ENCODE peak calls at places on chromosomes 2 and 18, in nine cellular contexts. H is transverse colon, Q is SK-N-SH, W is fibroblast of mammary gland, P is OCI-LY7, A is thyroid gland, B is stomach, S is endothelial cell, M is foreskin fibroblast. C is an unnamed sample.

GRCh38 chr2:65357095-65357958 is 75.1 kb downstream of the SPRED2 start:
- DNase-seq in H (no peak), W (no peak), B (no peak), Q (no peak), M (no peak), A (no peak), P (peak), S (no peak), C (no peak)

GRCh38 chr2:217622205-217622621 is 380.6 kb downstream of the TNS1 start:
- DNase-seq in H (peak), M (no peak), B (no peak), Q (peak), W (peak), P (no peak), A (no peak), S (no peak), C (peak)

GRCh38 chr18:23069481-23069880 is 65.8 kb upstream of the CABLES1 start:
- DNase-seq in Q (no peak), M (no peak), B (no peak), W (no peak), H (no peak), P (no peak), S (no peak), A (no peak), C (no peak)

GRCh38 chr2:27353762-27354596 is 2.6 kb downstream of the GTF3C2 start:
- DNase-seq in M (no peak), W (peak), H (no peak), B (no peak), A (no peak), P (no peak), Q (no peak), S (no peak), C (no peak)

GRCh38 chr2:235496239-235496621 is 2.4 kb downstream of the AGAP1 start:
- DNase-seq in Q (no peak), M (peak), S (no peak), A (no peak), H (no peak), P (no peak), W (peak), B (no peak), C (no peak)

GRCh38 chr2:109238580-109238979 is 109.6 kb downstream of the SH3RF3 start:
- DNase-seq in A (peak), W (peak), Q (no peak), M (peak), B (peak), H (peak), S (peak), P (no peak), C (peak)

GRCh38 chr2:168573128-168573903 is 117.2 kb downstream of the CERS6 start:
- DNase-seq in W (peak), B (no peak), M (peak), Q (no peak), P (no peak), H (no peak), S (no peak), A (no peak), C (no peak)

GRCh38 chr2:238100821-238101771 is 956 bp downstream of the ESPNL start:
- DNase-seq in W (no peak), Q (peak), S (no peak), B (peak), A (no peak), P (no peak), H (no peak), M (no peak), C (no peak)

GRCh38 chr2:149630445-149630844 is 42.9 kb upstream of the MMADHC start:
- DNase-seq in A (no peak), P (no peak), H (no peak), M (no peak), B (no peak), Q (no peak), S (no peak), W (no peak), C (no peak)

GRCh38 chr2:127085260-127085666 is 21.7 kb downstream of the BIN1 start:
- DNase-seq in B (peak), S (no peak), A (peak), P (no peak), M (no peak), W (no peak), Q (no peak), H (peak), C (no peak)

GRCh38 chr2:182023235-182023634 is 37.6 kb downstream of the PPP1R1C start:
- DNase-seq in S (no peak), W (no peak), A (no peak), P (no peak), M (no peak), Q (no peak), H (no peak), B (no peak), C (no peak)

GRCh38 chr2:234403751-234404150 is 93.1 kb downstream of the ARL4C start:
- DNase-seq in M (no peak), A (no peak), H (no peak), W (no peak), S (no peak), P (no peak), B (no peak), Q (no peak), C (no peak)

GRCh38 chr18:6313427-6313826 is 101.3 kb downstream of the L3MBTL4 start:
- DNase-seq in Q (no peak), S (no peak), P (no peak), B (no peak), M (no peak), H (no peak), W (no peak), A (no peak), C (no peak)

DNA sequence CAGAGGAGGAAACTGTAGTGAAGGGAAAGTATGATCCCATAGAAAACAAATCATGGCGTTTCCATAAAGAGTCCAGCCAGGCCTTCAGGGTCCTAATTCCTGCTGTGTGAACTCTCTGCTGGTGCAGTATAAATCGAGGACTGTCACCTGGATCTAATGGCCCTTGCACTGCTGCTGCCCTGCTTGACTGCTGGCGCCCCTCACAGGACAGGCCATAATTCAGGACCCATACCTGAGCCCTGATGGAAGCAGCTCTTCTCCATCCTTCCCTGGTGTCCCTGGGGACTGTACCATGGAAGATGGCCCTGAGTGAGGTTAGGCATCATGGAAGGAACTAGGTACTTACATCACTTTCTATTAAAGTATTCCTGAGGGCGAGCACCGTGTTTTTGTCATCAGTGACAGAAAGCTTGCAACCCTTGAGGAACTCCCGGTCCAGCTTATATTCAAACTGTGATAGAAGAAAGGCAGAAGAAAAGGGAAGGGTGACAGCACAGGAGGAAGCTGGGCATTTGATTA is 116.9 kb downstream of the RIF1 start:
- DNase-seq in Q (no peak), B (no peak), P (no peak), A (no peak), S (no peak), H (no peak), W (no peak), M (no peak), C (no peak)
- TF ChIP-seq CTCF in Q (no peak), B (no peak), P (no peak), A (no peak), S (no peak), H (no peak), W (no peak), M (no peak), C (no peak)

GRCh38 chr2:151302286-151302878 is 12.9 kb upstream of the NMI start:
- DNase-seq in A (no peak), H (no peak), W (no peak), P (no peak), Q (no peak), M (no peak), B (no peak), S (no peak), C (no peak)
- TF ChIP-seq CTCF in A (no peak), H (no peak), W (no peak), P (no peak), Q (no peak), M (no peak), B (no peak), S (no peak), C (no peak)

GRCh38 chr2:191299009-191299408 is 53.8 kb downstream of the MYO1B start:
- DNase-seq in P (no peak), H (no peak), S (no peak), M (no peak), W (no peak), Q (no peak), A (no peak), B (no peak), C (no peak)
- TF ChIP-seq CTCF in P (no peak), H (no peak), S (no peak), M (peak), W (peak), Q (peak), A (no peak), B (peak), C (peak)

DNA sequence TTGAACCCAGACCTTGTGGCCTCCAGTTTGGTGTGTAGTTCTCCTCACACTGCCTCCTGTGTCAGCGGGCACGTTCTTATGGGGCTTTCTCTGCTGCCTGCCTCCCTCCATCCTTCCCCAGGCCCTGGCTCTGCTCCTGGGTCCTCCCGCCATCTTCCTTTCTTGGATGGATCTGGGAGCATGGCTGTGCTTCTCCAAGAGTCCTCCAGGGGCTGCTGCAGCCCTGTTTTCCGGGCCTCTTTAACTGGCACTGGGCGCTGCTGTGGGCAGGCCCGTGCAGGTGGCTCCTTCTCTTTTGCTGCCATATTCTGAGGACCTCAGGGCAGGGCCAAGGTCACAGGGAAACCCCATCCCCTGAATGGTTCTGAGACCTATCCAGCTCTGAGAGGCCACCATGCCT is 17.8 kb downstream of the THNSL2 start:
- DNase-seq in P (no peak), H (no peak), B (no peak), W (no peak), S (no peak), A (no peak), M (no peak), Q (no peak), C (no peak)
- TF ChIP-seq CTCF in P (peak), H (no peak), B (no peak), W (peak), S (peak), A (no peak), M (no peak), Q (peak), C (no peak)

DNA sequence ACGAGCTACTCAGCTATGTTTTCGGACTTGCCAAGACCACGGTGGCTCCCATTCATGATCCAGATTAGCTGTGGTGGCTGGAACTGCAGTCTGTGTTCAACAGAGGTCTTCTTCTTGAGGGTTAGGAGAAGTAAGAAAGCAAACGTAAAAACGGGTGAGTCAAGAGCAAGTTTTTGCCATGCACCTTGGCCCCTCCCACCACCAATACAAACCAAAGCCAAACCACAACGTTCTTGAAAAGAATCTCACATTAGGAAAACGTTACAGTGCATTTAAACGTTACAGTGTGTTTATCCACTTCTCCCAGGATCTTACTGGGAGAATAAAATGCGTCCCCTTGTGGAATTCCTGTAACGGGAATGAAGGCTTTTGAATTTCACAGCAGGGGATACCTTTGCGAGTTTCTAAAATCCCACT is 725 bp downstream of the FBXO48 start:
- DNase-seq in B (no peak), H (peak), A (no peak), S (no peak), Q (no peak), P (peak), W (peak), M (peak), C (no peak)
- TF ChIP-seq CTCF in B (no peak), H (no peak), A (no peak), S (no peak), Q (peak), P (peak), W (peak), M (peak), C (peak)

DNA sequence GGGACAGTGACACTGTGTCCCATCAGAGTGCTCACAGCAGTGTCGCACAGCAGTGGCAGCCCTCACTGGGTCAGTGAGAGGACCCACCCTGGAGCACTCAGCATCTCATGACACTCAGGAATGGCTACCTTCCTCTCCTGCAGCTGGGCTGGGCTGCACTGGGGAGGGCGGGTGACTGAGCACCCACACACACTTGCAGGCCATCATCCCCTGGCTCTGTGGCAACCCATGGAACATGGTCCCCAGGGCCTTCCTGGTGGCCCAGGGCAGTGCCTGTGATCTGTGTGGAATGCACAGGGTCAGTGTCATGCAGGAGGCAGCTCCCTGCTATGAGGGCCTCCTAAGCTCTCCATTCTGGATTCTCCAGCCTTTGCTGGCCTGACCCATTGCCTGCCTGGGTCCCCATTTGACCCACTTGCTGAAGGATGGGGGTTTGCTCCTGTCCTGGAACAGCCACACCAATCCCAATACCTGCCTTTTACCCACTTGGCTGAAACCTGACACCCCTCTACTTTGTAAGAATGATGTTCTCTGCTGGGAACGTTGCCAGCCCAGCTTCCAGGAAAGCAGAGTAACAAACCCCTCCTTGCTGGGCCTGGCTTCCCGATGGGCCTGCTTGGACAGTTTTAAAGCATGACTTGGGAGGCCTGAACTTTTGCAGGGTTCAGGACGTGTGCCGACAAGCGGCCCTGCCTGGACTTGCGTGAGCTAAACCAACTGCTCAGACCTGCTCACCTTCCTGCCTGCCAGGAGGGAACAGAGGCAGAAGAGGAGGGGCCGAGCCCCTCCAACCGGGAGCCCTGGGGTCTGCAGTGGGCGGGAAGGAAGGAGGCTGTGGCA is 13.7 kb downstream of the HS6ST1 start:
- DNase-seq in Q (no peak), W (peak), A (peak), M (peak), B (peak), P (no peak), S (no peak), H (peak), C (peak)
- TF ChIP-seq CTCF in Q (no peak), W (no peak), A (no peak), M (peak), B (no peak), P (no peak), S (no peak), H (no peak), C (no peak)

DNA sequence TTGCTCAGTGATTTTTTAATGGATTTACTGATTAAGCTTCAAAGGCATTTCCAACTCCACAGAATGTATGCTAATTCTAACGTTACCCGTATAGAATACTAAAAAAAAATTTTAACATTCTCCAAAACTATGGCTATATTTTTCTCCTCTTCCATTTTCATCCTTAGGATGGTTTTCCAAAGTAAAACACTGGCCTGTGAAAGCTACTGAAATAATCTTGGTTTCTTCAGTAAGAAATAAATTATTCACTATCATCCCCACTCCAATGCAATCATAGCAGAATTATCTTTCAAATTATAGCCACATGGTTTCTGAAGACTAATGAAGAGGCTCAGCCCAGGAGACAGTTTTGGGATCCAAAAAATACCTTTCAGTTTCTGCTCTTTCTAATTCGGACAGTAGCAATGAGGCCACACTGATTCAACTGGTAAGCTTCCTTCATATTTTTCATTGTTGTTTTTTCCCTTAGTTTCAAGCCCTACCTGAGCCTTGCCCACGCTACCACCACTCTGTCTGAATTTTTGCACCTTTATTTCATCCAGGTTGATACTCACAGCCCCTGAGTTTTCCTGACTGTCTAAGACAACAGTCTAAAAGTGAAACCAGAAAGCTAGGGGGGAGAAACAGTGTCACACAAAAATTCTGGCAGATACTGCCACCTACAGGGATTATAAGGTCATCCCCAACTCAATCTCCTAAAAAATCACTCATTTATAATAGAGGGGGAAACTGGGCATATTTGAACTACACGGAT is 887.9 kb downstream of the NRXN1 start:
- DNase-seq in W (peak), M (peak), B (no peak), Q (peak), H (no peak), P (peak), S (peak), A (peak), C (no peak)
- TF ChIP-seq CTCF in W (peak), M (peak), B (peak), Q (peak), H (no peak), P (peak), S (peak), A (peak), C (peak)

C was measured in AG09319.